ENCODE peak calls at places on chromosomes 7 and 10, in five cellular contexts. T, S, W, C and K are unnamed samples.

GRCh38 chr10:125231116-125231812 is 70.9 kb upstream of the CTBP2 start:
- DNase-seq in T (no peak), S (peak; percentile 41), W (peak; percentile 87), C (no peak), K (no peak)

GRCh38 chr7:126696236-126696635 is 556.5 kb downstream of the GRM8 start:
- DNase-seq in T (no peak), S (no peak), W (no peak), C (no peak), K (no peak)

GRCh38 chr10:59033622-59034021 is 142.8 kb upstream of the PHYHIPL start:
- DNase-seq in T (no peak), S (no peak), W (no peak), C (no peak), K (no peak)

GRCh38 chr10:69315100-69315542 is 36.8 kb downstream of the HK1 start:
- DNase-seq in T (no peak), S (no peak), W (no peak), C (peak; percentile 30), K (no peak)

GRCh38 chr7:66628361-66629221 is at the start of gene KCTD7:
- DNase-seq in T (peak; percentile 98), S (peak; percentile 100), W (peak; percentile 92), C (peak; percentile 91), K (peak; percentile 80)

GRCh38 chr10:33334839-33335549 is 527 bp upstream of the NRP1 start:
- DNase-seq in T (no peak), S (peak; percentile 88), W (peak; percentile 24), C (peak; percentile 36), K (no peak)

GRCh38 chr7:150368884-150369739 is 490 bp downstream of the REPIN1 start:
- DNase-seq in T (peak; percentile 71), S (peak; percentile 93), W (peak; percentile 24), C (peak; percentile 77), K (no peak)

GRCh38 chr10:71131508-71132088 is 80.8 kb upstream of the UNC5B start:
- DNase-seq in T (no peak), S (no peak), W (no peak), C (no peak), K (no peak)

GRCh38 chr7:69934475-69934903 is 336.2 kb downstream of the AUTS2 start:
- DNase-seq in T (no peak), S (peak; percentile 64), W (no peak), C (no peak), K (no peak)

GRCh38 chr10:113957013-113957412 is 86.7 kb upstream of the ADRB1 start:
- DNase-seq in T (no peak), S (no peak), W (no peak), C (peak; percentile 65), K (no peak)

DNA sequence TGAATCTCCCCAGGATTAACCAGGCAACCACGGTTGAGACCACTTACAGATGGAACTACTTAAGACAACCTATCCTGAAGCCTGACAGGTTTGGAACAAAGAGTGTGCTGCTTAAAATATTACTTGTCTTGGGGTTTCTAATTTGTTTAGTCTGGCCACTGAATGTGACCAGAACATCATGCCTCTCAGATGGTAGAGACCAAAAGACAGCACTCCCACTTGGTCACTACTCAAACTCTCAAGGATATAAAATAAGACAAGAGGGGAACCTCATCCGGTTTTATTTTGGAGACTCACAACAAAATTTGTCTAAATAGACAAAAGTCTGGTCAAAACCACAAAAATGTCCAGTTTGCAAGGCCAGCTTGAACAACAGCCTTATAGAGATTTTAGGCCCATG is 15.4 kb downstream of the MRPL32 start:
- DNase-seq in T (no peak), S (no peak), W (no peak), C (no peak), K (no peak)
- TF ChIP-seq ZBTB33 in T (no peak), S (no peak), W (no peak), C (no peak), K (no peak)

DNA sequence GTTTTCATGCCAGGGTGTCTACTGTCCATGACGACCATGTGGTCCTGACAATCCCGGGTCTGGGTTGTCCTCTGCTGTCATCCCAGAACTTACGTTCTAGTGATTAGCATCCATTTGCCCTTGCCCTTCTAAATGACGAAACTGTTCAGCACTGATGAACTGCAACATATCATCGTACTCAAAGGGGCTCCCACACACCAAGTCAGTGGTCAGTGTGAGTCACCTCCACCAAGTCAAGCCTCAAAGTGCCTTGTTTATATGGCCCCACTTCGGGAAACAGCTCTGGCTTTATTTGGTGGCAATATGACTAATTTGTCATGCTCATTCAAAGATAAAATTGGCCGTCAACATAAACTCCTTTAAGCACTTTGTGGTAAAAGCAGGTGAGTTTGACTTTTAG is 110.7 kb downstream of the FRMD4A start:
- DNase-seq in T (no peak), S (no peak), W (no peak), C (no peak), K (no peak)
- TF ChIP-seq ZBTB33 in T (no peak), S (no peak), W (no peak), C (no peak), K (no peak)

DNA sequence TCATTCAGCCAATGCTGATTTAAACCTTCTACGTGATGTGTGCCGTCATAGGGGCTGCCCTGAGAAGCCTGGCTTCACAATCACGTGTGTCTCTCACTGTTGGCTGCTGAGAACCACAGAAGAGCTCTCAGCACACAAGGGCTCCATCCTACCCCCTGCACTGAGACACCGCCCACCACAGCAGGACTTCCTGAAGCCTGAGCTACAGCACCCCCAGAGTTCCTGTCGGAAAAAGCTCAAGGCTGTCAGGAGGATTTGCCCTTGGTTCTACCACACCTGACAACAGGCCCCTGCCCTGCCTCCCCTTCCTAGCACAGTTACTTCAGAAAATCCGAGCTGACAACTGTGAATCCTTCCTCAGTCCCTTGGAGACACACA is 191.9 kb downstream of the MAD1L1 start:
- DNase-seq in T (no peak), S (peak; percentile 27), W (no peak), C (no peak), K (no peak)
- TF ChIP-seq ZBTB33 in T (no peak), S (no peak), W (no peak), C (no peak), K (no peak)

DNA sequence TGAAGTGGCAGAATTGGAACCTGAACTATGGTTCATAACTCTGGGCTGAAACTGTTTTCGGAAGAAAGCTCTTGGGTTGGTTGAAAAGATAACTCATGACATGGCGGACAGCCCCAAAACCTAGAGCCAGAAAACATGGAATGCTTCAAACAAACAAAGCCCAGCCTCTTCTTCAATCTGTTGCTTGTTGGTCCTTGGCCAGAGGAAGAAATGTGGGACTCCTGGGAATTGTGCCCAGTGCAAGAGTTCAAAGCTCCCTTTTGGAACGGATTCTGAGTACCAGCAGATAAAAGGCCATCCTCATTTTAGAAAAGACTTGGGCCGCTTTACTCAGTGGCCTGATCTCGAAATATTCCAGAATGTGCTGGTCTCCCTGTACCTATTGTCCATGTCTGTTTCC is 52.8 kb upstream of the CACNB2 start:
- DNase-seq in T (no peak), S (no peak), W (no peak), C (no peak), K (no peak)
- TF ChIP-seq ZBTB33 in T (no peak), S (no peak), W (no peak), C (no peak), K (no peak)

GRCh38 chr7:140326116-140326928 is 72.0 kb downstream of the SLC37A3 start:
- DNase-seq in T (peak; percentile 87), S (peak; percentile 79), W (no peak), C (peak; percentile 63), K (no peak)
- TF ChIP-seq ZBTB33 in T (peak; percentile 88), S (no peak), W (no peak), C (no peak), K (no peak)

GRCh38 chr10:123854498-123854897 is 37.1 kb downstream of the CPXM2 start:
- DNase-seq in T (peak; percentile 1), S (no peak), W (no peak), C (no peak), K (no peak)

GRCh38 chr10:123854003-123854402 is 37.6 kb downstream of the CPXM2 start:
- DNase-seq in T (peak; percentile 23), S (no peak), W (no peak), C (no peak), K (no peak)

GRCh38 chr10:123852411-123852951 is 39.1 kb downstream of the CPXM2 start:
- DNase-seq in T (no peak), S (no peak), W (no peak), C (no peak), K (no peak)

GRCh38 chr10:123847686-123848432 is 43.7 kb downstream of the CPXM2 start:
- DNase-seq in T (no peak), S (peak; percentile 54), W (no peak), C (no peak), K (no peak)

DNA sequence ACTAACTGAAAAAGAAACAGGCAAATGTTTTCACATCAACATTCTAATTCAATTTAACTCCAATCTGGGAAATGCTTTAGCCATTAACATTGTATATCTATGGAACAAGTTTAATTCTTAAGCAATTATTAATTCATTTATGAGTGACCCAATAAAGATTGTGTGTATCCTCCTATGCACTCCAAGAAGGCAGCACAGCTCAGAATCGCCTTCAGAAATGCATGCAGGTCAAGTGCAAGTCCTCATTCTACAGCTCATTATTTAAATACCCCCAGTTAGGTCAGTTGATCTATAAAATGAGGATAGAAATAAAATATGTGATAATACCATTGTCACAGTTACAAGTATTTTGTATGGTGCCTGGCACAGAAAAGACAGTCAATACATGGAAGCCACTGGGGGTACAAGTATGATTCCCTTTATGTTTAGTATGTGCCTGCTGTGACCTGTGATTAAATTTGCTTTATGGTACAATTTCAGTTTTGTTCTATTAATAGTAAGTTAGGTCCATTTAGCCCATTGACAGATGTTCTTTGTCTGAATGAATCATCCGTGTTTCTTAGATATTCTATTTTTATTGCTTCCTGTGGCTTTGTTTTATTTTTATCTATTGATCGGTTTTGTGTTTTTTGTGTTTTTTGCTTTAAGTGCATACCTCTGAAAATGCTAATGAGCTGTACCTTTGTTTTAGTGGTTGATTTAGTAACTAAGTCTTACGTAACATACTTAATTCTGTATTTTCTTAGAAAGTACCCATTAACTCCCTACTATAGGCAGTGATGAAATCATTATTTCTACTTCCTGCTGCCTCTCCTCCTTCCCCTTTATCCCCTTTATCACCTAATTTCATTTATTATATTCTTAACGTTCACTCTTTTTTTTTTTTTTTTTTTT is 42.8 kb downstream of the CPXM2 start:
- DNase-seq in T (no peak), S (no peak), W (no peak), C (no peak), K (peak; percentile 63)
- TF ChIP-seq ZBTB33 in T (no peak), S (no peak), W (no peak), C (no peak), K (no peak)

GRCh38 chr7:6221340-6222319 is 50.8 kb downstream of the CYTH3 start:
- DNase-seq in T (peak; percentile 59), S (no peak), W (no peak), C (no peak), K (no peak)
- TF ChIP-seq ZBTB33 in T (no peak), S (no peak), W (no peak), C (no peak), K (no peak)

GRCh38 chr7:101634196-101634717 is 5.2 kb upstream of the MYL10 start:
- DNase-seq in T (no peak), S (no peak), W (no peak), C (no peak), K (no peak)

GRCh38 chr7:101635484-101635883 is 6.4 kb upstream of the MYL10 start:
- DNase-seq in T (no peak), S (peak; percentile 31), W (no peak), C (no peak), K (no peak)

GRCh38 chr7:101631224-101631714 is 2.2 kb upstream of the MYL10 start:
- DNase-seq in T (no peak), S (peak; percentile 35), W (no peak), C (no peak), K (no peak)

GRCh38 chr7:101632641-101633040 is 3.5 kb upstream of the MYL10 start:
- DNase-seq in T (no peak), S (peak; percentile 16), W (peak; percentile 4), C (no peak), K (no peak)

GRCh38 chr7:101633516-101633915 is 4.4 kb upstream of the MYL10 start:
- DNase-seq in T (no peak), S (peak; percentile 12), W (no peak), C (no peak), K (no peak)
- TF ChIP-seq ZBTB33 in T (no peak), S (no peak), W (no peak), C (no peak), K (no peak)